ENCODE peak calls at places on chromosomes 1 and 21, in nine cellular contexts. R, M, X, Q, C, A, N, S and O are unnamed samples.
A peak's percentile ranks its signal among the peaks of the same experiment; 100 is the strongest.

GRCh38 chr21:45013271-45013841 is 61.0 kb upstream of the ADARB1 start:
- DNase-seq in A (peak; percentile 12), R (no peak), C (no peak), N (peak; percentile 80), X (no peak), S (no peak), Q (no peak), M (no peak), O (peak; percentile 10)

GRCh38 chr1:51532853-51533252 is 13.8 kb upstream of the EPS15 start:
- DNase-seq in R (no peak), S (no peak), Q (no peak), X (no peak), M (no peak), C (no peak), A (no peak), N (no peak), O (no peak)

GRCh38 chr1:114026797-114027196 is 47.5 kb downstream of the OLFML3 start:
- DNase-seq in M (no peak), C (no peak), S (no peak), A (no peak), R (no peak), Q (no peak), X (no peak), N (no peak), O (no peak)

GRCh38 chr1:159918918-159919195 is 6.5 kb downstream of the TAGLN2 start:
- DNase-seq in N (no peak), R (no peak), M (no peak), S (no peak), Q (no peak), X (no peak), C (no peak), A (no peak), O (no peak)

GRCh38 chr1:54904476-54905048 is 17.6 kb upstream of the DHCR24 start:
- DNase-seq in M (no peak), R (no peak), Q (peak; percentile 17), X (peak; percentile 34), A (no peak), S (no peak), N (no peak), C (no peak), O (no peak)

GRCh38 chr21:45469273-45470086 is 64.5 kb downstream of the COL18A1 start:
- DNase-seq in C (no peak), N (no peak), X (peak; percentile 24), R (no peak), S (peak; percentile 56), Q (no peak), A (peak; percentile 81), M (no peak), O (peak; percentile 18)

GRCh38 chr1:199452627-199453026 is 574.9 kb upstream of the NR5A2 start:
- DNase-seq in A (no peak), N (no peak), Q (no peak), R (no peak), S (no peak), M (no peak), C (no peak), X (no peak), O (no peak)

GRCh38 chr1:84998642-84999280 is 1.8 kb upstream of the MCOLN2 start:
- DNase-seq in N (no peak), M (no peak), X (peak; percentile 14), Q (peak; percentile 39), A (no peak), R (no peak), S (no peak), C (no peak), O (no peak)

GRCh38 chr21:14901482-14901958 is 163.3 kb downstream of the NRIP1 start:
- DNase-seq in N (no peak), M (no peak), Q (peak; percentile 54), R (no peak), A (no peak), X (peak; percentile 19), C (no peak), S (no peak), O (no peak)

GRCh38 chr1:204941415-204942338 is 71.0 kb downstream of the NFASC start:
- DNase-seq in M (peak; percentile 53), N (peak; percentile 96), C (peak; percentile 57), Q (peak; percentile 71), X (peak; percentile 47), R (peak; percentile 30), A (peak; percentile 79), S (peak; percentile 23), O (peak; percentile 68)

GRCh38 chr1:10387611-10388386 is 11.1 kb upstream of the PGD start:
- DNase-seq in C (peak; percentile 97), Q (peak; percentile 68), M (no peak), A (no peak), N (no peak), S (no peak), R (no peak), X (peak; percentile 81), O (peak; percentile 50)

GRCh38 chr1:53731201-53731600 is 7.8 kb downstream of the GLIS1 start:
- DNase-seq in X (no peak), A (no peak), Q (no peak), C (no peak), M (no peak), R (no peak), S (no peak), N (no peak), O (no peak)

GRCh38 chr1:59063501-59063900 is 233.4 kb upstream of the FGGY start:
- DNase-seq in R (no peak), X (no peak), C (no peak), Q (no peak), S (no peak), N (no peak), A (no peak), M (no peak), O (no peak)

GRCh38 chr1:93628682-93629081 is 53.0 kb downstream of the BCAR3 start:
- DNase-seq in X (no peak), S (no peak), A (no peak), Q (no peak), C (no peak), N (no peak), R (no peak), M (no peak), O (no peak)

GRCh38 chr1:93630168-93630567 is 51.5 kb downstream of the BCAR3 start:
- DNase-seq in N (no peak), M (no peak), A (no peak), C (no peak), S (no peak), Q (no peak), X (no peak), R (no peak), O (no peak)

GRCh38 chr1:93629101-93630059 is 52.3 kb downstream of the BCAR3 start:
- DNase-seq in R (peak; percentile 32), C (peak; percentile 70), M (peak; percentile 60), S (no peak), Q (peak; percentile 88), A (no peak), N (peak; percentile 28), X (peak; percentile 90), O (no peak)

GRCh38 chr1:93633313-93633712 is 48.3 kb downstream of the BCAR3 start:
- DNase-seq in A (no peak), N (no peak), Q (no peak), C (no peak), S (no peak), X (no peak), M (no peak), R (no peak), O (no peak)

DNA sequence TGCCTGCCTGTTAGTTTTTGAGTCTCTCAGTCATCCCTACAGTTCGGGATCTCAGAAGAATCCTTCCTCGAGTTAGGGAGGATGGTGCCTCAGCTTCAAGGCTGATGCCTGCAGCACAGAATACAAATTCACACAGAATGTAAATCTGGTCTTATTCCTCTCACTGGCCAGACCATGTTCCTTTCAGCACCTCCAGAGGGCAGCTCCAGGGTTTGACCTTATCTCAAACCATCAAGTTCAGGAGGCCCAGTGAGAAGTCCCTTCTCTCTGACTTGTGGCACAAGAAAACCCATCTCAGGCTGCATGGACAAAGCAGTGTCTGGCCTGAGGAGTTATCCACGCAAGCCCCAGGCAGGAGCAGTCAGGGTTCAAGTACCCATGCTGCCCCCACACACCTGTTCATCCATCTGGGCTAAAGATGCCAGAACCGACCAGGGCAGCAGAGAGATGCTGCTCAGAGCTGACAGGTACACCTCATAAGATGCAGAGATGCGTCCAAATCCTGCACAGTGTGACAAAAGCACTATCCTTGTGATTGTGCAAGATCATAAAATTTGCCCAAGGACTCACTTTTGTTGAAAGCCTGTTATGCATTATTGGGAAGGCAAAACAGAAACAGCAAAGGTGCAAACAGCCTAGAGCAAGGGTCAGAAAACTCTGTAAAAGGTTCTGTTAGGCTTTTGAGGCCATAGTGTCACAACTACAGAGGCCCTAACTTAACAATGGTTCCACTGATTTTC is 49.8 kb downstream of the BCAR3 start:
- DNase-seq in C (peak; percentile 48), X (peak; percentile 42), Q (peak; percentile 37), A (no peak), R (no peak), N (peak; percentile 51), S (no peak), M (no peak), O (no peak)
- TF ChIP-seq CTCF in C (peak; percentile 25), X (no peak), Q (peak; percentile 27), A (peak; percentile 27), R (no peak), N (peak; percentile 62), S (no peak), M (peak; percentile 48), O (peak; percentile 45)

GRCh38 chr21:35449846-35450245 is 400.7 kb upstream of the RUNX1 start:
- DNase-seq in C (no peak), M (no peak), R (no peak), A (no peak), S (no peak), X (no peak), Q (no peak), N (no peak), O (no peak)

GRCh38 chr21:35448876-35449599 is 399.9 kb upstream of the RUNX1 start:
- DNase-seq in C (no peak), X (no peak), R (no peak), N (no peak), Q (no peak), A (no peak), M (no peak), S (no peak), O (no peak)

DNA sequence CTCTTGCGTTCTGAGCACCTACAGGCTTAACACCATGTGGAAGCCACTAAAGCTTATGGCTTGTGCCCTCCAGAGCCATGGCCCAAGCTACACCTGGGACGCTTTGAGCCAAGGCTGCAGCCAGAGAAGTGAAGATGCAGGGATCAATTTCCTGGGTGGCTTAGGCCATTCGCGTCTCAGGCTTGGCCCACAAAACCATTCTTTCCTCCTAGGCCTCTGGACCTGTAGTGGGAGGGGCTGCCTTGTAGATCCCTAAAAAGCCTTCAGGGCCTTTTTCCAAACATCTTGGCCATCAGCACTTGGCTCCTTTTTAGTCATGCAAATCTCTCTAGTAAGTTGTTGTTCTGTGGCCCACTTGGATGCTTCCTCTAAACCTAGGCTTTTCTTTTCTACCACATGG is 401.7 kb upstream of the RUNX1 start:
- DNase-seq in C (no peak), N (no peak), M (no peak), R (no peak), S (no peak), Q (no peak), A (no peak), X (no peak), O (no peak)
- H3K27ac ChIP-seq in C (no peak overlapping the region), N (no peak overlapping the region), M (no peak overlapping the region), R (no peak overlapping the region), S (no peak overlapping the region), Q (no peak overlapping the region), A (no peak overlapping the region), X (no peak overlapping the region), O (no peak overlapping the region)

GRCh38 chr1:213550804-213551203 is 437.0 kb upstream of the PROX1 start:
- DNase-seq in C (no peak), N (no peak), Q (no peak), R (no peak), S (no peak), A (no peak), M (no peak), X (no peak), O (no peak)
- TF ChIP-seq CTCF in C (no peak), N (no peak), Q (no peak), R (no peak), S (no peak), A (no peak), M (no peak), X (no peak), O (no peak)

GRCh38 chr1:203170625-203171330 is 4.8 kb downstream of the MYBPH start:
- DNase-seq in A (peak; percentile 39), Q (no peak), M (no peak), N (no peak), S (no peak), C (no peak), X (no peak), R (no peak), O (no peak)
- H3K27ac ChIP-seq in A (no peak overlapping the region), Q (no peak overlapping the region), M (no peak overlapping the region), N (no peak overlapping the region), S (no peak overlapping the region), C (no peak overlapping the region), X (no peak overlapping the region), R (no peak overlapping the region), O (no peak overlapping the region)